ENCODE peak calls at places on chromosomes 13 and 19, in five cellular contexts. One of them, this sample, is unnamed. For H3K9me3, the result is how much of the 10 kb centered on the place peaks cover.

GRCh38 chr13:110311721-110312668 is 4.9 kb downstream of the COL4A2 start:
- DNase-seq in breast epithelium: peak
- DNase-seq in mucosa of descending colon: no peak
- DNase-seq in hepatocyte: no peak
- DNase-seq in OCI-LY7: no peak
- DNase-seq in this sample: no peak

GRCh38 chr13:98476106-98476505 is 100.8 kb downstream of the STK24 start:
- DNase-seq in breast epithelium: no peak
- DNase-seq in mucosa of descending colon: no peak
- DNase-seq in hepatocyte: no peak
- DNase-seq in OCI-LY7: no peak
- DNase-seq in this sample: no peak

GRCh38 chr19:13032837-13033236 is 37.6 kb downstream of the NFIX start:
- DNase-seq in breast epithelium: no peak
- DNase-seq in mucosa of descending colon: no peak
- DNase-seq in hepatocyte: no peak
- DNase-seq in OCI-LY7: no peak
- DNase-seq in this sample: no peak

GRCh38 chr19:42115705-42116104 is 16.5 kb downstream of the POU2F2 start:
- DNase-seq in breast epithelium: no peak
- DNase-seq in mucosa of descending colon: no peak
- DNase-seq in hepatocyte: no peak
- DNase-seq in OCI-LY7: peak
- DNase-seq in this sample: no peak

GRCh38 chr19:50912727-50913716 is 1.8 kb upstream of the KLK4 start:
- DNase-seq in breast epithelium: no peak
- DNase-seq in mucosa of descending colon: no peak
- DNase-seq in hepatocyte: peak
- DNase-seq in OCI-LY7: no peak
- DNase-seq in this sample: no peak

GRCh38 chr19:48628486-48629296 is 8.5 kb downstream of the DBP start:
- DNase-seq in breast epithelium: no peak
- DNase-seq in mucosa of descending colon: peak
- DNase-seq in hepatocyte: peak
- DNase-seq in OCI-LY7: no peak
- DNase-seq in this sample: peak

GRCh38 chr19:46384396-46384795 is 29.0 kb downstream of the CCDC8 start:
- DNase-seq in breast epithelium: no peak
- DNase-seq in mucosa of descending colon: peak
- DNase-seq in hepatocyte: no peak
- DNase-seq in OCI-LY7: no peak
- DNase-seq in this sample: peak

GRCh38 chr19:1590641-1591397 is 1.8 kb downstream of the MBD3 start:
- DNase-seq in breast epithelium: no peak
- DNase-seq in mucosa of descending colon: no peak
- DNase-seq in hepatocyte: peak
- DNase-seq in OCI-LY7: peak
- DNase-seq in this sample: no peak

GRCh38 chr19:30701178-30701577 is 329.0 kb downstream of the ZNF536 start:
- DNase-seq in breast epithelium: no peak
- DNase-seq in mucosa of descending colon: no peak
- DNase-seq in hepatocyte: no peak
- DNase-seq in OCI-LY7: no peak
- DNase-seq in this sample: no peak

GRCh38 chr19:33374406-33374703 is 846 bp downstream of the CEBPG start:
- DNase-seq in breast epithelium: no peak
- DNase-seq in mucosa of descending colon: peak
- DNase-seq in hepatocyte: no peak
- DNase-seq in OCI-LY7: peak
- DNase-seq in this sample: no peak

GRCh38 chr19:35167251-35168119 is 12.9 kb downstream of the FXYD5 start:
- DNase-seq in breast epithelium: no peak
- DNase-seq in mucosa of descending colon: no peak
- DNase-seq in hepatocyte: no peak
- DNase-seq in OCI-LY7: no peak
- DNase-seq in this sample: peak

GRCh38 chr13:113369189-113369588 is 5.3 kb upstream of the GRTP1 start:
- DNase-seq in breast epithelium: no peak
- DNase-seq in mucosa of descending colon: no peak
- DNase-seq in hepatocyte: no peak
- DNase-seq in OCI-LY7: no peak
- DNase-seq in this sample: no peak

GRCh38 chr13:97544041-97544765 is 110.2 kb downstream of the RAP2A start:
- DNase-seq in breast epithelium: no peak
- DNase-seq in mucosa of descending colon: no peak
- DNase-seq in hepatocyte: no peak
- DNase-seq in OCI-LY7: no peak
- DNase-seq in this sample: no peak

GRCh38 chr13:90502143-90502542 is 845.3 kb upstream of the MIR17HG start:
- DNase-seq in breast epithelium: no peak
- DNase-seq in mucosa of descending colon: no peak
- DNase-seq in hepatocyte: no peak
- DNase-seq in OCI-LY7: no peak
- DNase-seq in this sample: no peak

GRCh38 chr13:99895999-99896695 is 75.4 kb downstream of the ZIC5 start:
- DNase-seq in breast epithelium: no peak
- DNase-seq in mucosa of descending colon: peak
- DNase-seq in hepatocyte: no peak
- DNase-seq in OCI-LY7: no peak
- DNase-seq in this sample: no peak

GRCh38 chr13:27474751-27475268 is 24.4 kb upstream of the MTIF3 start:
- DNase-seq in breast epithelium: no peak
- DNase-seq in mucosa of descending colon: no peak
- DNase-seq in hepatocyte: no peak
- DNase-seq in OCI-LY7: no peak
- DNase-seq in this sample: no peak

GRCh38 chr13:110677731-110678545 is 28.0 kb downstream of the CARS2 start:
- DNase-seq in breast epithelium: no peak
- DNase-seq in mucosa of descending colon: no peak
- DNase-seq in hepatocyte: no peak
- DNase-seq in OCI-LY7: no peak
- DNase-seq in this sample: no peak

GRCh38 chr19:15464394-15465385 is at the start of gene RASAL3:
- DNase-seq in breast epithelium: no peak
- DNase-seq in mucosa of descending colon: peak
- DNase-seq in hepatocyte: no peak
- DNase-seq in OCI-LY7: peak
- DNase-seq in this sample: no peak

GRCh38 chr13:80337706-80338105 is 3.2 kb downstream of the SPRY2 start:
- DNase-seq in breast epithelium: no peak
- DNase-seq in mucosa of descending colon: no peak
- DNase-seq in hepatocyte: no peak
- DNase-seq in OCI-LY7: no peak
- DNase-seq in this sample: no peak

GRCh38 chr19:33933931-33934330 is 137.3 kb downstream of the KCTD15 start:
- DNase-seq in breast epithelium: no peak
- DNase-seq in mucosa of descending colon: no peak
- DNase-seq in hepatocyte: no peak
- DNase-seq in OCI-LY7: no peak
- DNase-seq in this sample: no peak

GRCh38 chr13:46317120-46317519 is 69.9 kb downstream of the RUBCNL start:
- DNase-seq in breast epithelium: no peak
- DNase-seq in mucosa of descending colon: no peak
- DNase-seq in hepatocyte: no peak
- DNase-seq in OCI-LY7: no peak
- DNase-seq in this sample: no peak

GRCh38 chr19:6233051-6233826 is 46.5 kb downstream of the MLLT1 start:
- DNase-seq in breast epithelium: peak
- DNase-seq in mucosa of descending colon: peak
- DNase-seq in hepatocyte: no peak
- DNase-seq in OCI-LY7: no peak
- DNase-seq in this sample: peak

GRCh38 chr19:49585023-49585422 is 3.9 kb downstream of the PRRG2 start:
- DNase-seq in breast epithelium: no peak
- DNase-seq in mucosa of descending colon: no peak
- DNase-seq in hepatocyte: peak
- DNase-seq in OCI-LY7: no peak
- DNase-seq in this sample: no peak

GRCh38 chr19:9645466-9645865 is 24.4 kb upstream of the ZNF561 start:
- DNase-seq in breast epithelium: no peak
- DNase-seq in mucosa of descending colon: no peak
- DNase-seq in hepatocyte: no peak
- DNase-seq in OCI-LY7: peak
- DNase-seq in this sample: no peak

GRCh38 chr19:497476-497860 is 1.2 kb downstream of the MADCAM1 start:
- DNase-seq in breast epithelium: no peak
- DNase-seq in mucosa of descending colon: no peak
- DNase-seq in hepatocyte: no peak
- DNase-seq in OCI-LY7: no peak
- DNase-seq in this sample: peak

GRCh38 chr13:113917096-113917495 is 53.2 kb upstream of the GAS6 start:
- DNase-seq in breast epithelium: peak
- DNase-seq in mucosa of descending colon: no peak
- DNase-seq in hepatocyte: no peak
- DNase-seq in OCI-LY7: no peak
- DNase-seq in this sample: no peak

GRCh38 chr13:111270765-111271164 is 49.7 kb upstream of the TEX29 start:
- DNase-seq in breast epithelium: no peak
- DNase-seq in mucosa of descending colon: no peak
- DNase-seq in hepatocyte: no peak
- DNase-seq in OCI-LY7: no peak
- DNase-seq in this sample: no peak

GRCh38 chr13:112078879-112079526 is 12.1 kb downstream of the SOX1 start:
- DNase-seq in breast epithelium: no peak
- DNase-seq in mucosa of descending colon: no peak
- DNase-seq in hepatocyte: no peak
- DNase-seq in OCI-LY7: no peak
- DNase-seq in this sample: no peak

GRCh38 chr13:24619302-24619701 is 60.9 kb upstream of the ATP12A start:
- DNase-seq in breast epithelium: no peak
- DNase-seq in mucosa of descending colon: no peak
- DNase-seq in hepatocyte: peak
- DNase-seq in OCI-LY7: peak
- DNase-seq in this sample: no peak

GRCh38 chr13:107018285-107018684 is 450.3 kb upstream of the ARGLU1 start:
- DNase-seq in breast epithelium: no peak
- DNase-seq in mucosa of descending colon: no peak
- DNase-seq in hepatocyte: no peak
- DNase-seq in OCI-LY7: no peak
- DNase-seq in this sample: no peak

GRCh38 chr19:12872941-12873890 is 8.0 kb downstream of the DNASE2 start:
- DNase-seq in breast epithelium: peak
- DNase-seq in mucosa of descending colon: peak
- DNase-seq in hepatocyte: peak
- DNase-seq in OCI-LY7: peak
- DNase-seq in this sample: peak

GRCh38 chr19:37932985-37933953 is 26.3 kb downstream of the SIPA1L3 start:
- DNase-seq in breast epithelium: no peak
- DNase-seq in mucosa of descending colon: peak
- DNase-seq in hepatocyte: peak
- DNase-seq in OCI-LY7: no peak
- DNase-seq in this sample: no peak

GRCh38 chr19:6062274-6062673 is 48.0 kb downstream of the RFX2 start:
- DNase-seq in breast epithelium: peak
- DNase-seq in mucosa of descending colon: peak
- DNase-seq in hepatocyte: no peak
- DNase-seq in OCI-LY7: no peak
- DNase-seq in this sample: peak

GRCh38 chr19:11377237-11377636 is 2.8 kb downstream of the SWSAP1 start:
- DNase-seq in breast epithelium: no peak
- DNase-seq in mucosa of descending colon: no peak
- DNase-seq in hepatocyte: peak
- DNase-seq in OCI-LY7: peak
- DNase-seq in this sample: no peak

GRCh38 chr13:104953588-104953987 is 1581.9 kb downstream of the EFNB2 start:
- DNase-seq in breast epithelium: no peak
- DNase-seq in mucosa of descending colon: no peak
- DNase-seq in hepatocyte: no peak
- DNase-seq in OCI-LY7: no peak
- DNase-seq in this sample: no peak

GRCh38 chr19:4976412-4977298 is 7.7 kb downstream of the KDM4B start:
- DNase-seq in breast epithelium: peak
- DNase-seq in mucosa of descending colon: no peak
- DNase-seq in hepatocyte: peak
- DNase-seq in OCI-LY7: no peak
- DNase-seq in this sample: peak

GRCh38 chr19:23377276-23377675 is 18.0 kb downstream of the ZNF91 start:
- DNase-seq in breast epithelium: no peak
- DNase-seq in mucosa of descending colon: no peak
- DNase-seq in hepatocyte: no peak
- DNase-seq in OCI-LY7: no peak
- DNase-seq in this sample: no peak
- H3K9me3 ChIP-seq in breast epithelium: under half
- H3K9me3 ChIP-seq in mucosa of descending colon: half or more
- H3K9me3 ChIP-seq in hepatocyte: half or more
- H3K9me3 ChIP-seq in OCI-LY7: half or more
- H3K9me3 ChIP-seq in this sample: under half

DNA sequence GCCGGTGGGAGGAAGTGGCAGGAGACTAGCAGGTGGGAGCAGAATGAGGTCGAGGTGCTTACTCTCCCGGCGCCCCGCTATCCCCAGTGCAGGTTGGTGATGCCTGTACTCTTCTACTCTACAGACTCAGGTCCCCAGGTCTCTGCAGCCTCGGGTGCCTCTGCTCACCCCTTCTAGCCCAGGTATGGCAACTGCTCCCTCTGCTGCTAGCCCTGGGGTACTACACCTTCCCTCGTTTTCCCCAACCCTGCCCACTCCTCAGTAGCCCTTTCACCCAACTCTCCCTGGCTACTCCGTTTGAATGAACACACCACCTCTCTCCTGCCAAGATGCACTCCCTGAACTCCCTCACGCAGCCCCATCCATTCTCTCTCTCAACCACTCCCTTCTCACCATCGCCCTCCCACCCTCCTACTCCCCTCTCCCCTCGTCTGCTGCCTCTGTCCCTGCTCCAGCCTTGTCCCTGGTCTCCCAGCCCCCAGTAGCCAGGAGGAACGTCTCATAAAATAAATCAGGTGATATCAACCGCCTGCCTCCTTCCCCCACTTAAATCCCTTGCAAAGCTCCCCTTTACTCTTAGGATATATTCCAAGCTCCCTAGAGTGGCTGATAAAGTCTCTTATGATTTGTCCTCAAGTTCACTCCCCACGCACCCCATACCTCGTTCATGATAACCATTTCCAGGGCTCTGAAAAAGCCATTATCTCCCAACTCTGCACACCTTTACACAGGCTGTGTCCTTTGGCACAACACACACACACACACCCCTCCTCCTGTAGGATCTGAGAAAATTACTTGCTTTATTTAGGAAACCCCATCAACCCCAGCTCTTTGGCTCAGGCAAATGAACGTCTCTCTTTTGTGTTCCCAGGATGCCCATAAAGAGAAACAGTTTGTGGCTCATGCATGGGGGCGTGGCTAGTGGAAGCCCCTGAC is 8.2 kb upstream of the MEIS3 start:
- DNase-seq in breast epithelium: peak
- DNase-seq in mucosa of descending colon: peak
- DNase-seq in hepatocyte: peak
- DNase-seq in OCI-LY7: peak
- DNase-seq in this sample: peak
- TF ChIP-seq CTCF in breast epithelium: peak
- TF ChIP-seq CTCF in mucosa of descending colon: peak
- TF ChIP-seq CTCF in hepatocyte: peak
- TF ChIP-seq CTCF in OCI-LY7: peak
- TF ChIP-seq CTCF in this sample: peak

GRCh38 chr19:44476559-44477408 is 23.5 kb downstream of the ZNF180 start:
- DNase-seq in breast epithelium: no peak
- DNase-seq in mucosa of descending colon: no peak
- DNase-seq in hepatocyte: no peak
- DNase-seq in OCI-LY7: peak
- DNase-seq in this sample: no peak
- H3K4me3 ChIP-seq in breast epithelium: no peak
- H3K4me3 ChIP-seq in mucosa of descending colon: no peak
- H3K4me3 ChIP-seq in hepatocyte: peak
- H3K4me3 ChIP-seq in OCI-LY7: no peak
- H3K4me3 ChIP-seq in this sample: no peak

GRCh38 chr19:21422244-21422643 is 25.3 kb downstream of the ZNF493 start:
- DNase-seq in breast epithelium: no peak
- DNase-seq in mucosa of descending colon: no peak
- DNase-seq in hepatocyte: no peak
- DNase-seq in OCI-LY7: no peak
- DNase-seq in this sample: no peak
- H3K9me3 ChIP-seq in breast epithelium: half or more
- H3K9me3 ChIP-seq in mucosa of descending colon: half or more
- H3K9me3 ChIP-seq in hepatocyte: half or more
- H3K9me3 ChIP-seq in OCI-LY7: half or more
- H3K9me3 ChIP-seq in this sample: half or more